ENCODE peak calls at places on chromosomes 7 and 10, in six cellular contexts. One of them, this sample, is unnamed.

GRCh38 chr10:18144928-18145327 is 4.7 kb downstream of the CACNB2 start:
- DNase-seq in ACHN: no peak
- DNase-seq in natural killer cell treated with Interleukin-12 subunit alpha and Interleukin-12 subunit beta and Interleukin-15 and Interleukin-18, amount 100 ng/mL, for 72 hours: no peak
- DNase-seq in NAMALWA: peak
- DNase-seq in activated CD8-positive, alpha-beta T cell treated with anti-CD3 and anti-CD28 coated beads for 36 hours: no peak
- DNase-seq in AG09319: peak
- DNase-seq in this sample: no peak

GRCh38 chr7:105675873-105676484 is 94.7 kb upstream of the EFCAB10 start:
- DNase-seq in ACHN: no peak
- DNase-seq in natural killer cell treated with Interleukin-12 subunit alpha and Interleukin-12 subunit beta and Interleukin-15 and Interleukin-18, amount 100 ng/mL, for 72 hours: peak
- DNase-seq in NAMALWA: no peak
- DNase-seq in activated CD8-positive, alpha-beta T cell treated with anti-CD3 and anti-CD28 coated beads for 36 hours: peak
- DNase-seq in AG09319: no peak
- DNase-seq in this sample: peak

GRCh38 chr7:26443761-26444160 is 152.1 kb downstream of the SNX10 start:
- DNase-seq in ACHN: no peak
- DNase-seq in natural killer cell treated with Interleukin-12 subunit alpha and Interleukin-12 subunit beta and Interleukin-15 and Interleukin-18, amount 100 ng/mL, for 72 hours: no peak
- DNase-seq in NAMALWA: no peak
- DNase-seq in activated CD8-positive, alpha-beta T cell treated with anti-CD3 and anti-CD28 coated beads for 36 hours: no peak
- DNase-seq in AG09319: no peak
- DNase-seq in this sample: no peak

GRCh38 chr7:131945313-131945831 is 388.9 kb upstream of the PODXL start:
- DNase-seq in ACHN: peak
- DNase-seq in natural killer cell treated with Interleukin-12 subunit alpha and Interleukin-12 subunit beta and Interleukin-15 and Interleukin-18, amount 100 ng/mL, for 72 hours: no peak
- DNase-seq in NAMALWA: peak
- DNase-seq in activated CD8-positive, alpha-beta T cell treated with anti-CD3 and anti-CD28 coated beads for 36 hours: peak
- DNase-seq in AG09319: no peak
- DNase-seq in this sample: peak

GRCh38 chr10:84811078-84811477 is 482.7 kb downstream of the CCSER2 start:
- DNase-seq in ACHN: no peak
- DNase-seq in natural killer cell treated with Interleukin-12 subunit alpha and Interleukin-12 subunit beta and Interleukin-15 and Interleukin-18, amount 100 ng/mL, for 72 hours: no peak
- DNase-seq in NAMALWA: no peak
- DNase-seq in activated CD8-positive, alpha-beta T cell treated with anti-CD3 and anti-CD28 coated beads for 36 hours: no peak
- DNase-seq in AG09319: no peak
- DNase-seq in this sample: no peak

GRCh38 chr10:117004238-117004626 is 755 bp downstream of the SHTN1 start:
- DNase-seq in ACHN: no peak
- DNase-seq in natural killer cell treated with Interleukin-12 subunit alpha and Interleukin-12 subunit beta and Interleukin-15 and Interleukin-18, amount 100 ng/mL, for 72 hours: no peak
- DNase-seq in NAMALWA: no peak
- DNase-seq in activated CD8-positive, alpha-beta T cell treated with anti-CD3 and anti-CD28 coated beads for 36 hours: no peak
- DNase-seq in AG09319: no peak
- DNase-seq in this sample: no peak

GRCh38 chr10:29343607-29344038 is 54.8 kb downstream of the LYZL1 start:
- DNase-seq in ACHN: no peak
- DNase-seq in natural killer cell treated with Interleukin-12 subunit alpha and Interleukin-12 subunit beta and Interleukin-15 and Interleukin-18, amount 100 ng/mL, for 72 hours: no peak
- DNase-seq in NAMALWA: no peak
- DNase-seq in activated CD8-positive, alpha-beta T cell treated with anti-CD3 and anti-CD28 coated beads for 36 hours: no peak
- DNase-seq in AG09319: no peak
- DNase-seq in this sample: peak

GRCh38 chr10:91758303-91759146 is 39.7 kb upstream of the TNKS2 start:
- DNase-seq in ACHN: peak
- DNase-seq in natural killer cell treated with Interleukin-12 subunit alpha and Interleukin-12 subunit beta and Interleukin-15 and Interleukin-18, amount 100 ng/mL, for 72 hours: no peak
- DNase-seq in NAMALWA: peak
- DNase-seq in activated CD8-positive, alpha-beta T cell treated with anti-CD3 and anti-CD28 coated beads for 36 hours: no peak
- DNase-seq in AG09319: peak
- DNase-seq in this sample: peak

GRCh38 chr7:91892821-91893340 is 12.4 kb upstream of the MTERF1 start:
- DNase-seq in ACHN: no peak
- DNase-seq in natural killer cell treated with Interleukin-12 subunit alpha and Interleukin-12 subunit beta and Interleukin-15 and Interleukin-18, amount 100 ng/mL, for 72 hours: no peak
- DNase-seq in NAMALWA: no peak
- DNase-seq in activated CD8-positive, alpha-beta T cell treated with anti-CD3 and anti-CD28 coated beads for 36 hours: no peak
- DNase-seq in AG09319: no peak
- DNase-seq in this sample: no peak

GRCh38 chr10:100997364-100998182 is 2.0 kb upstream of the LZTS2 start:
- DNase-seq in ACHN: peak
- DNase-seq in natural killer cell treated with Interleukin-12 subunit alpha and Interleukin-12 subunit beta and Interleukin-15 and Interleukin-18, amount 100 ng/mL, for 72 hours: peak
- DNase-seq in NAMALWA: peak
- DNase-seq in activated CD8-positive, alpha-beta T cell treated with anti-CD3 and anti-CD28 coated beads for 36 hours: peak
- DNase-seq in AG09319: no peak
- DNase-seq in this sample: peak

GRCh38 chr10:103929396-103929921 is 11.5 kb upstream of the STN1 start:
- DNase-seq in ACHN: no peak
- DNase-seq in natural killer cell treated with Interleukin-12 subunit alpha and Interleukin-12 subunit beta and Interleukin-15 and Interleukin-18, amount 100 ng/mL, for 72 hours: no peak
- DNase-seq in NAMALWA: no peak
- DNase-seq in activated CD8-positive, alpha-beta T cell treated with anti-CD3 and anti-CD28 coated beads for 36 hours: no peak
- DNase-seq in AG09319: no peak
- DNase-seq in this sample: no peak

GRCh38 chr10:119090968-119091367 is 10.4 kb upstream of the EIF3A start:
- DNase-seq in ACHN: no peak
- DNase-seq in natural killer cell treated with Interleukin-12 subunit alpha and Interleukin-12 subunit beta and Interleukin-15 and Interleukin-18, amount 100 ng/mL, for 72 hours: no peak
- DNase-seq in NAMALWA: no peak
- DNase-seq in activated CD8-positive, alpha-beta T cell treated with anti-CD3 and anti-CD28 coated beads for 36 hours: peak
- DNase-seq in AG09319: peak
- DNase-seq in this sample: no peak

This sample was measured in Kasumi-1.